ENCODE peak calls at places on chromosome 19, in nine cellular contexts. Y is A549, J is astrocyte of the spinal cord, Q is neural progenitor cell, E is GM10248, X is omental fat pad, V is choroid plexus epithelial cell, H is WERI-Rb-1, A is kidney. Z is an unnamed sample.

GRCh38 chr19:35642312-35642711 is 767 bp downstream of the ETV2 start:
- DNase-seq in Y (no peak), J (no peak), Q (peak), E (no peak), X (no peak), V (no peak), H (no peak), A (no peak), Z (no peak)

GRCh38 chr19:36483653-36484052 is 5.7 kb downstream of the ZNF566 start:
- DNase-seq in Y (no peak), J (no peak), Q (no peak), E (no peak), X (no peak), V (no peak), H (no peak), A (no peak), Z (no peak)

GRCh38 chr19:51098366-51099069 is 9.7 kb downstream of the CTU1 start:
- DNase-seq in Y (no peak), J (no peak), Q (peak), E (no peak), X (no peak), V (peak), H (no peak), A (peak), Z (peak)

GRCh38 chr19:38211779-38212178 is 12.2 kb downstream of the DPF1 start:
- DNase-seq in Y (no peak), J (no peak), Q (peak), E (no peak), X (no peak), V (no peak), H (no peak), A (no peak), Z (no peak)

GRCh38 chr19:57559008-57559403 is 657 bp downstream of the ZNF550 start:
- DNase-seq in Y (peak), J (no peak), Q (peak), E (peak), X (no peak), V (peak), H (peak), A (peak), Z (peak)

GRCh38 chr19:6769006-6769637 is 1.9 kb upstream of the SH2D3A start:
- DNase-seq in Y (peak), J (no peak), Q (peak), E (no peak), X (no peak), V (peak), H (no peak), A (no peak), Z (no peak)

GRCh38 chr19:362154-362553 is 17.6 kb upstream of the MIER2 start:
- DNase-seq in Y (no peak), J (no peak), Q (no peak), E (no peak), X (no peak), V (no peak), H (no peak), A (no peak), Z (no peak)

GRCh38 chr19:10636304-10636972 is 11.1 kb downstream of the SLC44A2 start:
- DNase-seq in Y (no peak), J (no peak), Q (no peak), E (no peak), X (no peak), V (no peak), H (no peak), A (no peak), Z (no peak)

GRCh38 chr19:19997656-19998268 is 41.5 kb downstream of the ZNF682 start:
- DNase-seq in Y (no peak), J (no peak), Q (peak), E (no peak), X (peak), V (no peak), H (peak), A (no peak), Z (no peak)

GRCh38 chr19:13646758-13647157 is 117.6 kb upstream of the MRI1 start:
- DNase-seq in Y (no peak), J (no peak), Q (no peak), E (no peak), X (no peak), V (no peak), H (no peak), A (no peak), Z (no peak)

GRCh38 chr19:1880611-1881392 is 4.5 kb downstream of the ABHD17A start:
- DNase-seq in Y (no peak), J (no peak), Q (no peak), E (no peak), X (no peak), V (no peak), H (no peak), A (no peak), Z (no peak)

GRCh38 chr19:41955521-41955920 is 3.6 kb downstream of the RABAC1 start:
- DNase-seq in Y (no peak), J (no peak), Q (no peak), E (no peak), X (no peak), V (no peak), H (no peak), A (no peak), Z (no peak)

DNA sequence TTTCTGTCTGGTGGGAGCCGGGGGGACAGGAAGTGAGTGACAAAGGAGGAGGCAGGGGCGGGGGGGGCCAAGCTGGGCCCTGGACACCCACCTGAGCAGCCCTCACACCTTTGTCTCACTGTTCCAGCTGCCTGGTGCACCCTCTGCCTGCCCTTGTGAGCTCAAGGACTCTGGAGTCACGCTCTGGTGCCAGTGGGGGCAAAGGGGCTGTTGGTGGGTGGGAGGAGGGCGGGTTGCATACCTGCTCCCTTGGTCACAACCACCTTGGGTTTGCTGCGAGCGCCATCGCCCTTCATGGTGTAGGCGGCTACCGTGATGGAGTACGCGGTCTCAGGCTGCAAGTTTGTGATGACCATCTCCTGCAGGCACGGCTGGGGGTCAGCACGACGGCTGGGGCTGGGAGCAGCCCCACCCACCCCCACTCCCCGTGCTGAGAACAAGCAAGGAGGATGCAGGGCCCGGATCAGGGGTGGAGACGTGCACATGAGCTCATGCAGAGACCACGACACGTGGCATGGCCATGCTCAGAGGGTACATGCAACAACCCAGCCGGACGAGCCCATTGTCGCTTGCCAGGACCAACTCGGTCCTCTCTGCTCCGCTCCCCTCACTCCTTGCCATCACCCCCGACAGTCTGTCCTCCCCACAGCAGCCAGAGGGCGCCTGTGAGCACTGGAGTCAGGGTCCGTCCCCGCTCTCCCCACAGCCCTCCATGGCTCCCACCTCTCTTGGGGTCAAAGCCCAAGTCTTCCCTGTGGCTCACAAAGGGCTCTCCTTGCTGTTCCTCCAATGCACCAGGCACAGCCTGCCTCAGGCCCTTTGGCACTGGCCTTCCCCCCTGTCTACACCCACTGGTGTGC is 114.9 kb downstream of the PTPRS start:
- DNase-seq in Y (no peak), J (no peak), Q (peak), E (no peak), X (no peak), V (peak), H (peak), A (no peak), Z (no peak)
- TF ChIP-seq CTCF in Y (peak), J (peak), Q (peak), E (peak), X (no peak), V (peak), H (peak), A (peak), Z (no peak)

GRCh38 chr19:45598267-45599011 is 3.6 kb downstream of the GPR4 start:
- DNase-seq in Y (no peak), J (no peak), Q (no peak), E (no peak), X (no peak), V (peak), H (no peak), A (no peak), Z (peak)

GRCh38 chr19:45601115-45601514 is 897 bp downstream of the GPR4 start:
- DNase-seq in Y (no peak), J (no peak), Q (no peak), E (no peak), X (no peak), V (no peak), H (no peak), A (no peak), Z (peak)

GRCh38 chr19:45600340-45600885 is 1.6 kb downstream of the GPR4 start:
- DNase-seq in Y (no peak), J (no peak), Q (no peak), E (no peak), X (no peak), V (no peak), H (no peak), A (no peak), Z (peak)

GRCh38 chr19:45599286-45599685 is 2.7 kb downstream of the GPR4 start:
- DNase-seq in Y (no peak), J (no peak), Q (peak), E (no peak), X (no peak), V (no peak), H (no peak), A (no peak), Z (peak)

DNA sequence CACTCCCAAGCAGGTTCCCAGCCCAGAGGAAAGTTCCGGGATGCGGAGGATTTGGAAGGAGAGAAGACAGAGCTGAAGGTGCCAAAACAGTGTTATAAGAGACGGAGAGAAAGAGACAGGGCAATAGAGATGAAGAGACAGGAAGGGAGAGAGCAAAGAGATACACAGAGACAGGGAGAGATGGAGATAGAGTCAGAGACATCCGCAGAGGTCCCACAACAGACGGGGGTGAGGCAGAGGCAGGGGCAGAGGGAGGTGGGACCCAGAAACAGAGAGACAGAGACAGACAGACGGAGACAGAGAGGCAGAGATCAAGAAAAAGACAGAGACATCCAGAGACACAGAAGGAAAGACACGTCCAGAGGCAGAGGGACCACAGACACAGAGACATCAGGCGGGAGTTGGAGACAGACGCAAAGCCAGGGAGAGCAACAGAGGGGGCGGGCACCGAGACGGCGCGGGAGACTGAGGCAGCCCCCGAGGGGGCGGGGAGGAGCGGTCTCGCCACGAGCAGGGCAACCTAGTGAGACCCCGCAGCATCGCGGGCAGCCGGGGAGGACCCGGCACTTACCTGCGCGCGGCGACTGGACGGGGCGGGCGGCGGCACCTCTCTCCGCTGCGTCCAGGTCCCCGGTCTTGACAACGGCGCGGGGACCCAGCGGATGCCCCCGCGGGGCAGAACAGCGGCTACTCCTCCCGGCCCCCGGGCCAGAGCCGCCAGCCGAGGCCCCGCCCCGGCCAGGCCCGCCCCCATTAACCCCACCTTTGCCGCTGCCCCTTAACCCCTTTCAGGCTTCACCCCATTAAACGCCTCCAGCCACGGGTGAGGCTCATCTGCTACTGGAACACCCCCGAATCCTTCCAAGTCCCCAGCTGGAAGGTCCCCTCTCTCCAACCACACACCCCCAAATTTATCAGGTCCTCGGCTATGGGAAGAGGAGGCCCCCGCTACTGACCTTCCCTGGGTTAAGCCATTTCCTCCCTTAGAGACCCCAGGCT is at the start of gene GPR4:
- DNase-seq in Y (no peak), J (no peak), Q (peak), E (no peak), X (no peak), V (no peak), H (peak), A (peak), Z (peak)
- TF ChIP-seq CTCF in Y (no peak), J (no peak), Q (no peak), E (no peak), X (no peak), V (no peak), H (no peak), A (no peak), Z (no peak)

DNA sequence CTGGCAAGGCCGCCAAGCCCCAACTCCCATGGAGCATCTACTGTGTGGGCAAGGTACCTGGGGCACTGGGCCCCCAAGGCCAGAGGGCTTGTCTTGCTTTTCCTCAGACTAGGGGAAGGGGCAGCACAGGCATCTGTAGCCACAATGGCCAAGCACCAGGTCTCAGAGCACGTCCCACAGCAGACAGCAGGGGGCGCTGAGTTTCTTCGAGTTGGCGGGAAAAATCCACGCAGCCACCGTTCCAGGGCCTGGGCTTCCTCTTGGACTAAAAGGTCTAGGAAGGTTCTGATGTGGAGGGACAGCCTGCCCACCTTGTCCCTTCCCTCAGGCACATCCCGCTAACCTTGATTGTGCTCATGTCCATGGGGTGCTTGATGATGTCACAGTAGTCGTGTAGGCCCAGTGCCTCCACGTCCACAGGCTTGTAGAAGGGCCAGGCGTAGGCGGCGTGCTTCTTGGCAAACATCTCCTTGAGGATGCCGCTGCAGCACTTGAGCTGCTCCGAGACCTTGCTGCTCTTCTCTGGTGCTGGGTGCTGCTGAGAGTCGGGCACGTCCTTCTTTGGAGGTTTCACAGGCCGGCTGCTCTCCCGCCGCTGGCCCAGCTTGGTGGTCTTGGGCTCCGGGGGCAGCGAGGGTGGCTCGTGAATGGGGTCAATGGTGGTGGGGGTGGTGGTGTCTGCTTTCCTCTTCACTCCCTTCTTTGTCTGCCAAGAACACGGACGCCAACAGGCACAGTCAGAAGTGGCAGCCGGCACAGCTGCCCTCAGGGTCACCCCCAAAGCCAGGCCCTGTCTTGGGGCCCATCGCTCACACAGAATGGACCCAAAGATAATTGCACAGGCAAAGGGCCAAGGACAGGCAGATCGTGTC is 32.0 kb upstream of the EPHX3 start:
- DNase-seq in Y (peak), J (peak), Q (peak), E (peak), X (peak), V (peak), H (peak), A (peak), Z (peak)
- TF ChIP-seq CTCF in Y (peak), J (peak), Q (peak), E (peak), X (no peak), V (peak), H (peak), A (peak), Z (peak)

GRCh38 chr19:15479391-15480345 is at the start of gene PGLYRP2:
- DNase-seq in Y (peak), J (no peak), Q (no peak), E (no peak), X (no peak), V (no peak), H (no peak), A (peak), Z (no peak)
- TF ChIP-seq CTCF in Y (no peak), J (no peak), Q (no peak), E (peak), X (no peak), V (no peak), H (no peak), A (peak), Z (no peak)

GRCh38 chr19:39736088-39736487 is 1.7 kb downstream of the CLC start:
- DNase-seq in Y (no peak), J (no peak), Q (no peak), E (no peak), X (no peak), V (no peak), H (no peak), A (no peak), Z (no peak)
- TF ChIP-seq CTCF in Y (no peak), J (no peak), Q (no peak), E (no peak), X (no peak), V (no peak), H (no peak), A (no peak), Z (no peak)

DNA sequence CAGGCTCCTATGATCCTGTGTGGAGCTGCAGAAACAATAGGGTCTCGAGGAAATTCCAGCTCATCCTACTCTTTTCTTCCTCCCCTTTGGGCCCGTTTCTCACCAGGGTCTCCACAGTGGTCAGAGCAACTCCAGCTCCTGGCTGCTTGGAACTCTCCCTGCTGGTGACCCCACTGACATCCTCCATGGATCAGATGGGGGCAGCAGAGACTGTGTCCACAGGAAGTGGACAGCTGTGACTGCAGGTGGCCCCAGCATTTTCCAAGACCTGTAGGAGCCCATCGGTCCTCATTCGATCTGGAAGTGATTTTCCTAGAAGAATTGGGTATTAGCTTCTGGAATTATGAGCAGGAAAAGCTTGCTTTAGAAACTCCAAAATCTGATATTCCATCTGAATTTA is 208.5 kb downstream of the ZNF536 start:
- DNase-seq in Y (no peak), J (no peak), Q (no peak), E (no peak), X (no peak), V (no peak), H (peak), A (no peak), Z (no peak)
- TF ChIP-seq CTCF in Y (no peak), J (no peak), Q (no peak), E (no peak), X (no peak), V (no peak), H (peak), A (no peak), Z (no peak)

GRCh38 chr19:54576411-54576976 is 2.9 kb downstream of the LILRA2 start:
- DNase-seq in Y (no peak), J (no peak), Q (no peak), E (no peak), X (no peak), V (no peak), H (no peak), A (peak), Z (no peak)

GRCh38 chr19:54574527-54575056 is 1.0 kb downstream of the LILRA2 start:
- DNase-seq in Y (no peak), J (no peak), Q (no peak), E (no peak), X (no peak), V (no peak), H (no peak), A (no peak), Z (no peak)

GRCh38 chr19:54573330-54573872 is at the start of gene LILRA2:
- DNase-seq in Y (no peak), J (no peak), Q (no peak), E (peak), X (no peak), V (no peak), H (no peak), A (no peak), Z (peak)

GRCh38 chr19:54572696-54573311 is 786 bp upstream of the LILRA2 start:
- DNase-seq in Y (no peak), J (no peak), Q (no peak), E (peak), X (no peak), V (no peak), H (no peak), A (no peak), Z (no peak)

DNA sequence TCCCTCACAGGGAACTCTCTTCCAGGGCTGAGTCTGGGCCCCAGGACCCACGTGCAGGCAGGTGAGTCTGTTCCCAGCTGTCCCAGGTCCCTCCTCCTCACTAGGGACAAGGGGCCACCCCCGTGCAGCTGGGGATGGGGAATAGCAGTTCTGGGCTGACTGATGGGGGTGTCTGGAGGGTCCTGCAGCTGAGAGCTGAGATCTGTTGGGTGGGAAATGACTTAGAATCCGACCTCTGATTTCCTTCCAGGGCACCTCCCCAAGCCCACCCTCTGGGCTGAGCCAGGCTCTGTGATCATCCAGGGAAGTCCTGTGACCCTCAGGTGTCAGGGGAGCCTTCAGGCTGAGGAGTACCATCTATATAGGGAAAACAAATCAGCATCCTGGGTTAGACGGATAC is 461 bp downstream of the LILRA2 start:
- DNase-seq in Y (no peak), J (no peak), Q (no peak), E (no peak), X (no peak), V (no peak), H (no peak), A (no peak), Z (no peak)
- TF ChIP-seq CTCF in Y (no peak), J (no peak), Q (no peak), E (no peak), X (no peak), V (no peak), H (no peak), A (no peak), Z (no peak)